ENCODE peak calls at places on chromosomes 5 and 9, in four cellular contexts. B is bronchial epithelial cell; L is T47D; F is central memory CD4-positive, alpha-beta T cell. X is an unnamed sample.

GRCh38 chr5:66959668-66960067 is 236.9 kb downstream of the CD180 start:
- DNase-seq in B (peak; percentile 79), L (no peak), F (no peak), X (no peak)

GRCh38 chr9:87445646-87446045 is 52.0 kb upstream of the DAPK1 start:
- DNase-seq in B (peak; percentile 8), L (peak; percentile 35), F (no peak), X (peak; percentile 60)

GRCh38 chr5:1332461-1333001 is 12.4 kb downstream of the CLPTM1L start:
- DNase-seq in B (peak; percentile 11), L (no peak), F (no peak), X (no peak)

GRCh38 chr5:6545770-6546690 is 86.8 kb downstream of the NSUN2 start:
- DNase-seq in B (no peak), L (no peak), F (no peak), X (no peak)

GRCh38 chr5:9149988-9150387 is 395.9 kb downstream of the SEMA5A start:
- DNase-seq in B (peak; percentile 100), L (no peak), F (no peak), X (no peak)

GRCh38 chr5:54581831-54582548 is 64.4 kb downstream of the SNX18 start:
- DNase-seq in B (no peak), L (no peak), F (no peak), X (no peak)

GRCh38 chr5:130479045-130479804 is 575.0 kb downstream of the CHSY3 start:
- DNase-seq in B (peak; percentile 8), L (no peak), F (no peak), X (no peak)

GRCh38 chr5:131491749-131492148 is 143.3 kb downstream of the RAPGEF6 start:
- DNase-seq in B (no peak), L (no peak), F (no peak), X (no peak)

GRCh38 chr9:106757539-106757938 is 105.4 kb upstream of the ZNF462 start:
- DNase-seq in B (no peak), L (no peak), F (no peak), X (no peak)

GRCh38 chr5:67515020-67515689 is 318.6 kb upstream of the CD180 start:
- DNase-seq in B (no peak), L (no peak), F (peak; percentile 53), X (no peak)

GRCh38 chr9:22030101-22030598 is 21.0 kb upstream of the CDKN2B start:
- DNase-seq in B (peak; percentile 93), L (no peak), F (no peak), X (no peak)

GRCh38 chr5:139662617-139663016 is 14.5 kb downstream of the CXXC5 start:
- DNase-seq in B (no peak), L (no peak), F (no peak), X (no peak)

GRCh38 chr9:89539374-89539773 is 41.5 kb upstream of the SEMA4D start:
- DNase-seq in B (no peak), L (no peak), F (no peak), X (no peak)

GRCh38 chr9:97831843-97832636 is 21.0 kb upstream of the FOXE1 start:
- DNase-seq in B (peak; percentile 18), L (no peak), F (no peak), X (no peak)

GRCh38 chr9:91882628-91883027 is 67.4 kb downstream of the ROR2 start:
- DNase-seq in B (no peak), L (no peak), F (no peak), X (no peak)

GRCh38 chr5:135208555-135209494 is 174.8 kb upstream of the PITX1 start:
- DNase-seq in B (peak; percentile 86), L (no peak), F (no peak), X (no peak)

GRCh38 chr5:3311443-3311842 is 284.2 kb upstream of the IRX1 start:
- DNase-seq in B (peak; percentile 61), L (no peak), F (no peak), X (no peak)

GRCh38 chr5:79133121-79133656 is 21.6 kb downstream of the BHMT start:
- DNase-seq in B (peak; percentile 61), L (no peak), F (peak; percentile 21), X (no peak)

GRCh38 chr5:14086261-14086660 is 56.9 kb upstream of the TRIO start:
- DNase-seq in B (peak; percentile 22), L (no peak), F (no peak), X (no peak)

GRCh38 chr9:111483419-111483861 is 743 bp downstream of the ECPAS start:
- DNase-seq in B (no peak), L (peak; percentile 72), F (peak; percentile 58), X (peak; percentile 28)

GRCh38 chr5:51652980-51653379 is 269.7 kb downstream of the ISL1 start:
- DNase-seq in B (peak; percentile 81), L (no peak), F (no peak), X (no peak)

GRCh38 chr9:133103183-133103986 is 17.7 kb downstream of the RALGDS start:
- DNase-seq in B (no peak), L (peak; percentile 78), F (peak; percentile 42), X (peak; percentile 74)

GRCh38 chr5:42858709-42859108 is 47.0 kb upstream of the SELENOP start:
- DNase-seq in B (no peak), L (no peak), F (no peak), X (no peak)

GRCh38 chr5:25064306-25064705 is 419.5 kb upstream of the CDH10 start:
- DNase-seq in B (no peak), L (no peak), F (no peak), X (no peak)